ENCODE peak calls at places on chromosomes 7 and 10, in seven cellular contexts. One of them, this sample, is unnamed. For H3K9me3, the result is how much of the 10 kb centered on the place peaks cover.

GRCh38 chr10:86107131-86107530 is 259.5 kb downstream of the GRID1 start:
- DNase-seq in GM12878: no peak
- DNase-seq in ovary: no peak
- DNase-seq in suprapubic skin: no peak
- DNase-seq in transverse colon: no peak
- DNase-seq in A549: no peak
- DNase-seq in K562: no peak
- DNase-seq in this sample: no peak

GRCh38 chr7:5423844-5424688 is 432 bp upstream of the TNRC18 start:
- DNase-seq in K562: peak
- DNase-seq in ovary: peak
- DNase-seq in suprapubic skin: peak
- DNase-seq in GM12878: no peak
- DNase-seq in transverse colon: peak
- DNase-seq in A549: peak
- DNase-seq in this sample: peak

GRCh38 chr7:37027104-37027503 is 302.8 kb upstream of the AOAH start:
- DNase-seq in GM12878: no peak
- DNase-seq in suprapubic skin: no peak
- DNase-seq in transverse colon: no peak
- DNase-seq in ovary: no peak
- DNase-seq in A549: no peak
- DNase-seq in K562: no peak
- DNase-seq in this sample: no peak

GRCh38 chr10:114662651-114663217 is 4.7 kb upstream of the ABLIM1 start:
- DNase-seq in K562: no peak
- DNase-seq in suprapubic skin: no peak
- DNase-seq in GM12878: no peak
- DNase-seq in transverse colon: no peak
- DNase-seq in A549: no peak
- DNase-seq in ovary: no peak
- DNase-seq in this sample: no peak

GRCh38 chr10:2992401-2993198 is 74.7 kb upstream of the PFKP start:
- DNase-seq in K562: no peak
- DNase-seq in GM12878: no peak
- DNase-seq in suprapubic skin: no peak
- DNase-seq in A549: no peak
- DNase-seq in transverse colon: no peak
- DNase-seq in ovary: no peak
- DNase-seq in this sample: no peak

GRCh38 chr7:151491859-151492258 is 27.8 kb downstream of the RHEB start:
- DNase-seq in GM12878: no peak
- DNase-seq in suprapubic skin: no peak
- DNase-seq in transverse colon: no peak
- DNase-seq in K562: no peak
- DNase-seq in A549: peak
- DNase-seq in ovary: no peak
- DNase-seq in this sample: no peak

GRCh38 chr7:157690833-157691382 is 354.1 kb downstream of the DNAJB6 start:
- DNase-seq in transverse colon: peak
- DNase-seq in ovary: peak
- DNase-seq in GM12878: no peak
- DNase-seq in A549: no peak
- DNase-seq in suprapubic skin: peak
- DNase-seq in K562: no peak
- DNase-seq in this sample: peak

GRCh38 chr10:19762026-19762425 is 54.2 kb upstream of the PLXDC2 start:
- DNase-seq in suprapubic skin: no peak
- DNase-seq in transverse colon: no peak
- DNase-seq in K562: no peak
- DNase-seq in A549: no peak
- DNase-seq in ovary: no peak
- DNase-seq in GM12878: no peak
- DNase-seq in this sample: no peak

GRCh38 chr7:137871173-137871915 is 24.6 kb upstream of the DGKI start:
- DNase-seq in transverse colon: no peak
- DNase-seq in suprapubic skin: no peak
- DNase-seq in GM12878: no peak
- DNase-seq in K562: no peak
- DNase-seq in A549: no peak
- DNase-seq in ovary: no peak
- DNase-seq in this sample: no peak

GRCh38 chr10:76284351-76284750 is 852.9 kb downstream of the LRMDA start:
- DNase-seq in transverse colon: no peak
- DNase-seq in GM12878: no peak
- DNase-seq in K562: no peak
- DNase-seq in ovary: no peak
- DNase-seq in suprapubic skin: no peak
- DNase-seq in A549: no peak
- DNase-seq in this sample: no peak

GRCh38 chr7:17357952-17358351 is 59.5 kb downstream of the AHR start:
- DNase-seq in ovary: no peak
- DNase-seq in GM12878: no peak
- DNase-seq in transverse colon: no peak
- DNase-seq in K562: no peak
- DNase-seq in A549: no peak
- DNase-seq in suprapubic skin: no peak
- DNase-seq in this sample: no peak

GRCh38 chr10:73827346-73828089 is 16.1 kb upstream of the NDST2 start:
- DNase-seq in transverse colon: no peak
- DNase-seq in ovary: no peak
- DNase-seq in A549: no peak
- DNase-seq in GM12878: no peak
- DNase-seq in K562: no peak
- DNase-seq in suprapubic skin: no peak
- DNase-seq in this sample: no peak

GRCh38 chr7:44994877-44995554 is 5.0 kb upstream of the CCM2 start:
- DNase-seq in transverse colon: no peak
- DNase-seq in ovary: no peak
- DNase-seq in suprapubic skin: no peak
- DNase-seq in GM12878: no peak
- DNase-seq in K562: peak
- DNase-seq in A549: no peak
- DNase-seq in this sample: no peak

GRCh38 chr7:158244430-158244829 is 343.2 kb downstream of the PTPRN2 start:
- DNase-seq in suprapubic skin: no peak
- DNase-seq in ovary: no peak
- DNase-seq in transverse colon: no peak
- DNase-seq in GM12878: no peak
- DNase-seq in K562: no peak
- DNase-seq in A549: no peak
- DNase-seq in this sample: no peak

GRCh38 chr10:118669020-118669766 is 73.7 kb upstream of the PRLHR start:
- DNase-seq in A549: no peak
- DNase-seq in GM12878: no peak
- DNase-seq in suprapubic skin: no peak
- DNase-seq in ovary: no peak
- DNase-seq in transverse colon: no peak
- DNase-seq in K562: no peak
- DNase-seq in this sample: no peak

GRCh38 chr10:70493660-70494234 is 15.2 kb downstream of the PALD1 start:
- DNase-seq in A549: no peak
- DNase-seq in suprapubic skin: no peak
- DNase-seq in GM12878: peak
- DNase-seq in ovary: no peak
- DNase-seq in K562: peak
- DNase-seq in transverse colon: peak
- DNase-seq in this sample: peak

GRCh38 chr7:918441-919113 is 35.9 kb downstream of the ADAP1 start:
- DNase-seq in A549: no peak
- DNase-seq in suprapubic skin: peak
- DNase-seq in transverse colon: peak
- DNase-seq in K562: no peak
- DNase-seq in GM12878: no peak
- DNase-seq in ovary: peak
- DNase-seq in this sample: no peak

GRCh38 chr7:155540553-155540952 is 5.8 kb downstream of the CNPY1 start:
- DNase-seq in ovary: no peak
- DNase-seq in K562: no peak
- DNase-seq in GM12878: no peak
- DNase-seq in transverse colon: no peak
- DNase-seq in A549: no peak
- DNase-seq in suprapubic skin: no peak
- DNase-seq in this sample: no peak

DNA sequence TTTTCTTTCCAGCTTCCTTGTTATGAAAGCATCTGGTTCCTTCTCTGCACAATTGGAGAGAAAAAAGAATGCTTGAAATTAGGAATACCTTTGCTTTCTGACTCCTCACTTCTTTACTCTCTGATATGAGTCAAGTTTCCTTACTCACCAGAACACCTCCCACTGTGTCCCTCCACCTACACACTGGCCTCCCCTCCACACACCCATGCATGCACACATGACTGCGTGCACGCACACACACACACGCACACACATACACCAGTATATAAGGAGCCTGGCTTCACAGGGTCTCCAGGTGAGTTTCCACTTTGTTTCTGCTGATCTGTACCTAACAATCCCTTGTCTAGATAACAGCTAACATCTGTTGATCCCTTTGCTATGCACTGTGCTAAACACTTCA is 11.4 kb upstream of the PTER start:
- DNase-seq in GM12878: no peak
- DNase-seq in transverse colon: no peak
- DNase-seq in ovary: no peak
- DNase-seq in suprapubic skin: no peak
- DNase-seq in A549: no peak
- DNase-seq in K562: no peak
- DNase-seq in this sample: no peak
- TF ChIP-seq EP300 in GM12878: no peak
- TF ChIP-seq EP300 in transverse colon: no peak
- TF ChIP-seq EP300 in ovary: no peak
- TF ChIP-seq EP300 in suprapubic skin: no peak
- TF ChIP-seq EP300 in A549: no peak
- TF ChIP-seq EP300 in K562: no peak
- TF ChIP-seq EP300 in this sample: no peak

GRCh38 chr10:32893431-32893830 is 64.6 kb downstream of the ITGB1 start:
- DNase-seq in ovary: no peak
- DNase-seq in K562: peak
- DNase-seq in suprapubic skin: no peak
- DNase-seq in transverse colon: no peak
- DNase-seq in GM12878: no peak
- DNase-seq in A549: peak
- DNase-seq in this sample: no peak
- H3K9me3 ChIP-seq in ovary: under half
- H3K9me3 ChIP-seq in K562: under half
- H3K9me3 ChIP-seq in suprapubic skin: under half
- H3K9me3 ChIP-seq in transverse colon: under half
- H3K9me3 ChIP-seq in GM12878: under half
- H3K9me3 ChIP-seq in A549: under half
- H3K9me3 ChIP-seq in this sample: under half

DNA sequence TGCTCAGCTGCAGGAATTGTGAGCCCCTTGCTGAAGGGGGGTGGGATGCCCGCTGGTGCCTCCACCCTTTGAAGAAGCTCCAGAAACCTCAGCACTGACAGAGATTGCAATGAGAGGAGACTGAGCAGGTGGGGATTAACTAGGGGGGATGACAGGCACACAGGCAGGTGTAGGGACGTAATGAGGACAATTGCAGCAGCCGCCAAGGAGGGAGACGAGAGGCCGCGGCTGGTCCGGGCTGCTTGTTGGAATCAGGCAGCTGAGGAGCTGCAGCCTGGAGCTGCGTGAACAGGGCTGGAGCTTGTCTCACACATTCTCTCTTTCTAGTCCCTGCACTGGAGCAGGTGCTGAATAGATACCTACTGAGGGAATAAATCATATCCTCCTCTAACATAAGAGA is 122.0 kb upstream of the TCERG1L start:
- DNase-seq in GM12878: no peak
- DNase-seq in suprapubic skin: no peak
- DNase-seq in ovary: no peak
- DNase-seq in transverse colon: no peak
- DNase-seq in K562: no peak
- DNase-seq in A549: no peak
- DNase-seq in this sample: no peak
- TF ChIP-seq EP300 in GM12878: no peak
- TF ChIP-seq EP300 in suprapubic skin: no peak
- TF ChIP-seq EP300 in ovary: no peak
- TF ChIP-seq EP300 in transverse colon: no peak
- TF ChIP-seq EP300 in K562: no peak
- TF ChIP-seq EP300 in A549: no peak
- TF ChIP-seq EP300 in this sample: no peak

GRCh38 chr7:146764458-146764857 is 647.9 kb downstream of the CNTNAP2 start:
- DNase-seq in transverse colon: no peak
- DNase-seq in ovary: no peak
- DNase-seq in K562: no peak
- DNase-seq in GM12878: no peak
- DNase-seq in A549: no peak
- DNase-seq in suprapubic skin: no peak
- DNase-seq in this sample: no peak
- H3K9me3 ChIP-seq in transverse colon: under half
- H3K9me3 ChIP-seq in ovary: under half
- H3K9me3 ChIP-seq in K562: under half
- H3K9me3 ChIP-seq in GM12878: under half
- H3K9me3 ChIP-seq in A549: under half
- H3K9me3 ChIP-seq in suprapubic skin: under half
- H3K9me3 ChIP-seq in this sample: under half

This sample was measured in stomach.